ENCODE peak calls at places on chromosomes 1 and 21, in eight cellular contexts. L is IMR-90, W is GM13977, F is nephron progenitor cell, K is uterus, T is endothelial cell, D is suprapubic skin, Y is foreskin fibroblast. A is an unnamed sample.

GRCh38 chr1:81142099-81142776 is 658.5 kb upstream of the ADGRL2 start:
- DNase-seq in Y (peak), D (no peak), F (no peak), K (no peak), L (peak), T (no peak), W (no peak), A (no peak)

GRCh38 chr1:185934476-185935189 is 200.4 kb downstream of the HMCN1 start:
- DNase-seq in T (no peak), Y (peak), F (no peak), L (peak), D (no peak), W (no peak), K (no peak), A (no peak)

GRCh38 chr1:4076346-4076745 is 176.3 kb upstream of the C1orf174 start:
- DNase-seq in L (no peak), Y (no peak), D (peak), K (no peak), W (no peak), F (no peak), T (no peak), A (no peak)

GRCh38 chr1:183032122-183032921 is 9.1 kb downstream of the LAMC1 start:
- DNase-seq in L (no peak), T (no peak), K (no peak), W (no peak), Y (no peak), F (no peak), D (no peak), A (no peak)

GRCh38 chr1:12075195-12076114 is 12.4 kb downstream of the TNFRSF8 start:
- DNase-seq in D (no peak), L (peak), Y (peak), K (peak), W (no peak), T (no peak), F (no peak), A (no peak)

GRCh38 chr1:64856564-64856963 is 109.8 kb downstream of the JAK1 start:
- DNase-seq in Y (no peak), W (no peak), F (no peak), D (no peak), K (peak), L (peak), T (no peak), A (no peak)

GRCh38 chr1:21165632-21166031 is 11.1 kb downstream of the EIF4G3 start:
- DNase-seq in Y (peak), K (no peak), W (no peak), L (peak), T (no peak), D (no peak), F (no peak), A (no peak)

GRCh38 chr1:164651378-164651951 is 92.5 kb downstream of the PBX1 start:
- DNase-seq in W (no peak), D (no peak), L (peak), Y (peak), K (no peak), T (no peak), F (no peak), A (no peak)

GRCh38 chr1:6889875-6890480 is 104.7 kb downstream of the CAMTA1 start:
- DNase-seq in L (peak), Y (peak), D (no peak), F (peak), W (no peak), T (peak), K (peak), A (no peak)

GRCh38 chr1:2933431-2934172 is 87.7 kb upstream of the ACTRT2 start:
- DNase-seq in W (no peak), D (no peak), Y (no peak), T (no peak), L (no peak), K (no peak), F (no peak), A (no peak)

GRCh38 chr1:202244841-202245261 is 51.3 kb downstream of the LGR6 start:
- DNase-seq in L (no peak), K (no peak), Y (no peak), W (no peak), T (no peak), D (peak), F (no peak), A (no peak)

GRCh38 chr1:223670458-223671159 is 5.1 kb upstream of the CAPN8 start:
- DNase-seq in K (no peak), T (peak), Y (peak), W (peak), L (peak), D (no peak), F (peak), A (no peak)

GRCh38 chr1:224433041-224433670 is 1.4 kb downstream of the WDR26 start:
- DNase-seq in Y (peak), D (no peak), F (peak), L (no peak), W (no peak), K (peak), T (peak), A (no peak)

GRCh38 chr1:154955718-154956513 is at the start of gene PBXIP1:
- DNase-seq in T (peak), L (peak), W (peak), F (peak), Y (peak), K (peak), D (peak), A (peak)

GRCh38 chr1:33928256-33928655 is 64.4 kb downstream of the HMGB4 start:
- DNase-seq in F (no peak), W (no peak), Y (no peak), D (no peak), L (peak), K (no peak), T (no peak), A (no peak)

GRCh38 chr1:7516341-7516740 is 254.8 kb upstream of the VAMP3 start:
- DNase-seq in Y (peak), T (no peak), F (peak), D (no peak), L (peak), K (no peak), W (no peak), A (no peak)

GRCh38 chr1:224542783-224543440 is 73.2 kb upstream of the CNIH3 start:
- DNase-seq in W (no peak), T (no peak), L (peak), Y (peak), F (no peak), K (no peak), D (no peak), A (no peak)

GRCh38 chr1:98044071-98044697 is 123.3 kb upstream of the DPYD start:
- DNase-seq in T (no peak), K (no peak), D (no peak), Y (peak), L (no peak), F (no peak), W (no peak), A (no peak)

GRCh38 chr1:56803561-56804156 is 15.5 kb downstream of the FYB2 start:
- DNase-seq in L (peak), D (no peak), F (peak), T (peak), K (no peak), W (no peak), Y (peak), A (no peak)

GRCh38 chr1:55490556-55490955 is 275.4 kb upstream of the USP24 start:
- DNase-seq in T (no peak), F (no peak), L (peak), K (no peak), D (no peak), Y (peak), W (no peak), A (no peak)

GRCh38 chr1:151714820-151715725 is 1.5 kb downstream of the CELF3 start:
- DNase-seq in K (no peak), Y (no peak), D (no peak), F (no peak), T (no peak), L (no peak), W (no peak), A (no peak)

GRCh38 chr1:7265771-7266371 is 480.6 kb downstream of the CAMTA1 start:
- DNase-seq in T (no peak), F (no peak), W (peak), D (peak), Y (peak), L (peak), K (no peak), A (no peak)

GRCh38 chr21:45469273-45470086 is 64.5 kb downstream of the COL18A1 start:
- DNase-seq in F (peak), L (no peak), Y (no peak), K (no peak), T (no peak), W (no peak), D (no peak), A (no peak)

GRCh38 chr1:209689484-209689883 is 14.3 kb downstream of the G0S2 start:
- DNase-seq in K (no peak), F (no peak), W (no peak), L (no peak), D (no peak), T (no peak), Y (no peak), A (no peak)

GRCh38 chr1:50152236-50152635 is 43.5 kb downstream of the ELAVL4 start:
- DNase-seq in F (no peak), Y (no peak), W (no peak), L (no peak), D (no peak), T (no peak), K (no peak), A (no peak)

GRCh38 chr1:19398309-19398760 is 86.2 kb downstream of the SLC66A1 start:
- DNase-seq in K (no peak), T (no peak), D (no peak), L (peak), Y (peak), W (no peak), F (no peak), A (no peak)

DNA sequence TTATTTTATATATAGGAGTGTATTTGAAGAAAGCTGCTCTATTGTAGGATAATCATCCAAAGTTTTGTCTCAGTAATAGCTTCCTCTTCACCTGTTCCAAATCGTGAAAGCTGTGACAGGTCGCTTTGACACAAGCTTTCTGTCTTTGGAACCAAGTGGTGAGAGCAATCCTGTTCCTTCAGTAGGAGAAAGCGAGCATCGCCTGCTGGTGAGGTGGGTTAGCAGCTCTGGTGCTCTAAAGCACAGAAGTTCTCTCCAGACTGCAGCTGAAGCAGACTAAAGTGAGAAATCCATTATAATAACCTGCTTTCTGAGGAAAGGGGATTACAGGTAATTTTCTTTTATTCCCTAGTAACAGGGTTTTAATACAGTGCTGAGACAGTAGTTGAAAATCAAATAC is 803.8 kb downstream of the ADGRL2 start:
- DNase-seq in W (no peak), F (peak), K (no peak), L (no peak), Y (no peak), D (no peak), T (no peak), A (no peak)
- TF ChIP-seq CTCF in W (no peak), F (peak), K (no peak), L (no peak), Y (no peak), D (no peak), T (no peak), A (no peak)

DNA sequence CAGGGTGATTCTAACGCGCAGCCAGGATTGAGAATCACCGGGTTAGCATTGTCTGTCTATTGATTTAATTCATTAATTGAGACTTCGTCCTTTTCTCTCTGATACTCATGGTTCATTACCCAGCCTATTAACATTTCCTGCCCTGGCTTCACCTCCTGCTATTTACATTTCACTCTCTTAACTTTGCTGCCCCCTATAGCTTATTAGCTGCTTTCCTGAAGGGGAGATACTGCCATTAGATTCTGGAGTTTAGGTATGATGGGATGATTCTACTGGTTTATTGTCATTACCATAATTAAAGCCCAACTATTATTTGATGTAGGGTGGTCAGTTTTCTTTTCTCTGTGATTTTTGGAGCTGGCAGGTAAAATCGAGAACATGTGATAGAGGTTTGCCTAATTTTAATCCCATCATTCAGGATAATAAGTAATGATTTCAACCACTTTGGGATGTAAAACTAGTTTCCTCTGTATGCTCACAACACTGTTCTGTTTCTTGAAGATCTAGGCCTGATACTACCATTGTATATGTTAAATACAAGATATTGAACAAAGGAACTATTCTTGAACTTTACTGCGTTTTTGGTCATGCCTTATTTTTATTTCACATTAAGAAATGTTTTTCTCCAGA is 6.4 kb downstream of the PPP2R5A start:
- DNase-seq in K (no peak), L (peak), T (peak), D (no peak), W (peak), Y (peak), F (no peak), A (peak)
- TF ChIP-seq CTCF in K (peak), L (peak), T (no peak), D (peak), W (peak), Y (peak), F (peak), A (peak)

DNA sequence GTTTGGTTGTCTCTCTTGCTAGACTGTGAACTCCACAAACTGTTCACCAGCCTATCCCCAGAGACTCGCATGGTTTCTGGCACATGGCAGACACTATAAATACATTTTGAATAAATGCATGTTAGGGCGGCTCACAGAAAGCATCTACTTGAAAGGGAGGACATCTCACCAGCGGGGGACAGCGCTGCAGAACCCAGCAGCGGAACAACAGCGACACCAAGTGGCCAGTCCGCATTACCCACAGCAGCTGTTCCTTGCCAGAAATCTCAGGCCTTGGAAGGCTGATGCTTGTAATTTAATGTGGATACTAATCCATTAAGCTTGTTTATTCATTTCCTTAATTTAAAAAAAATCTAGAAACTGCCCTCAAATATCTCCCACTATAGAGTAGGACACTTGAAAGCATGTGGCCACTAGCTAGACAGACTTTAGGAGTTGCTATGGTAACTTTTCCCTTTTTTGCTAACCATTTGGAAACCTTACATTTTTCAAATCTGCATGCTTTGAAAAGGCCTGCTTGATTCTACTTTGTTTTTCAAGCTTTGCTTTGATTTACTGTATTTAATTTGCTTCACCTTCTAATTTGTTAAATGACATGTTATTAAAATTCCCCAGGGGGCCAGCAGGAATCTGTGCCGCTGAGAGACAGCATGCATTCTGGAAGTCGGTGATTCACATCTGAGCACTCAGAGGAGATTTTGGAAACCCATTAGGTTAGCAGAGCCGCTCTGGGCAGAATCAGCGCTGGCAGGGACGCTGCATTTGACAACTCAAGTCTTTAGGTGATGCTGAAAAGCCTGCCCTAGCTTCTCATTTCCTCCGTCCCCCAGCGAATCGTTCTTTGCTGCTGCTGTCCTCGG is 63.5 kb upstream of the SSX2IP start:
- DNase-seq in D (no peak), W (peak), L (peak), Y (peak), F (peak), K (peak), T (peak), A (peak)
- TF ChIP-seq CTCF in D (peak), W (peak), L (peak), Y (peak), F (peak), K (peak), T (peak), A (peak)

GRCh38 chr1:156804026-156804425 is 12.6 kb downstream of the SH2D2A start:
- DNase-seq in K (no peak), Y (no peak), L (no peak), D (no peak), T (no peak), F (no peak), W (no peak), A (no peak)

GRCh38 chr1:156804572-156805243 is 11.9 kb downstream of the SH2D2A start:
- DNase-seq in L (peak), D (no peak), Y (peak), F (no peak), T (no peak), K (no peak), W (no peak), A (peak)

GRCh38 chr1:156803086-156803851 is 13.4 kb downstream of the SH2D2A start:
- DNase-seq in L (no peak), K (no peak), F (no peak), D (no peak), T (no peak), Y (no peak), W (no peak), A (no peak)

GRCh38 chr1:156802421-156802820 is 14.2 kb downstream of the SH2D2A start:
- DNase-seq in L (no peak), K (no peak), Y (no peak), T (no peak), W (no peak), D (peak), F (no peak), A (no peak)

GRCh38 chr1:156801409-156802121 is 15.1 kb downstream of the SH2D2A start:
- DNase-seq in K (peak), W (no peak), Y (peak), D (no peak), T (no peak), F (no peak), L (peak), A (no peak)
- TF ChIP-seq CTCF in K (peak), W (no peak), Y (peak), D (no peak), T (no peak), F (no peak), L (peak), A (peak)

GRCh38 chr1:237562247-237562823 is 328.4 kb downstream of the ZP4 start:
- DNase-seq in F (peak), W (peak), T (no peak), L (peak), K (no peak), Y (peak), D (no peak), A (no peak)
- TF ChIP-seq CTCF in F (peak), W (peak), T (peak), L (peak), K (peak), Y (peak), D (peak), A (peak)

DNA sequence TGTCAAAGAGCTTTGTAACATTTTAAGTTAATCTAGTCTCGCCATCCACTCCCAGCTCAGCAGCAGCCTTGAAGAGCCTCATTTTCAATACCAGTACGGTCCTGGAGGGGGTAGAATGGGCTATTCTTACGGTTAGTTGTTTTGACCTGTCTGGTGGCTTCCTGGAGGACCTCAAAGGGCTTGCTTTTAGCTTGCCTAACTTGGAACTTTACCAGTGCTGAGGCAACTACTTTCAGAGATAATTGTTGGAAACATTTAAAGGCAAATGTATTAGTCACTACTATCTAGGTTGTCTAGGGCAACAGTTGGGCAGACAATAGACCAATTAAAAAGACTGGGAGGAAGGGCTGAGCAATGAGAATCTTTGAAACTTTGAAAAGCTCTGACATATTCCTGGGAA is 56.0 kb downstream of the TTLL7 start:
- DNase-seq in W (no peak), K (no peak), F (no peak), Y (no peak), L (peak), T (no peak), D (no peak), A (no peak)
- TF ChIP-seq CTCF in W (no peak), K (no peak), F (no peak), Y (no peak), L (no peak), T (no peak), D (no peak), A (no peak)

A was measured in D721Med.